ENCODE peak calls at places on chromosome X, in six cellular contexts. X is neuronal stem cell, N is H9, V is IMR-90, Y is mesenchymal stem cell, I is H1. B is an unnamed sample.

GRCh38 chrX:40098264-40099045 is 697 bp upstream of the BCOR start:
- DNase-seq in X (no peak), N (peak; percentile 80), V (no peak), Y (peak; percentile 78), I (no peak), B (peak; percentile 86)

GRCh38 chrX:10744011-10744410 is 123.6 kb upstream of the MID1 start:
- DNase-seq in X (no peak), N (peak; percentile 30), V (no peak), Y (no peak), I (no peak), B (peak; percentile 90)

GRCh38 chrX:20527458-20528099 is 260.9 kb upstream of the RPS6KA3 start:
- DNase-seq in X (no peak), N (no peak), V (peak; percentile 38), Y (peak; percentile 40), I (no peak), B (no peak)

GRCh38 chrX:119237526-119238035 is 1.5 kb downstream of the PGRMC1 start:
- DNase-seq in X (no peak), N (no peak), V (no peak), Y (no peak), I (no peak), B (peak; percentile 49)

GRCh38 chrX:3522016-3522690 is 175.7 kb upstream of the MXRA5 start:
- DNase-seq in X (no peak), N (no peak), V (peak; percentile 82), Y (peak; percentile 20), I (no peak), B (no peak)

GRCh38 chrX:134373736-134374135 is 86.2 kb upstream of the HPRT1 start:
- DNase-seq in X (no peak), N (no peak), V (no peak), Y (peak; percentile 16), I (no peak), B (no peak)

GRCh38 chrX:29652484-29652883 is 562.9 kb upstream of the MAGEB2 start:
- DNase-seq in X (no peak), N (no peak), V (peak; percentile 82), Y (peak; percentile 37), I (no peak), B (peak; percentile 0)

GRCh38 chrX:46203115-46203514 is 342.1 kb downstream of the ZNF674 start:
- DNase-seq in X (no peak), N (no peak), V (no peak), Y (no peak), I (no peak), B (no peak)

GRCh38 chrX:150257348-150258175 is 105.6 kb upstream of the MAMLD1 start:
- DNase-seq in X (no peak), N (no peak), V (no peak), Y (no peak), I (no peak), B (no peak)

GRCh38 chrX:125374169-125374568 is 54.5 kb downstream of the TEX13C start:
- DNase-seq in X (no peak), N (no peak), V (no peak), Y (no peak), I (no peak), B (no peak)

GRCh38 chrX:148500428-148501120 is at the start of gene AFF2:
- DNase-seq in X (peak; percentile 37), N (peak; percentile 26), V (no peak), Y (peak; percentile 30), I (no peak), B (peak; percentile 38)

GRCh38 chrX:20265221-20265725 is 1.4 kb downstream of the RPS6KA3 start:
- DNase-seq in X (no peak), N (peak; percentile 42), V (peak; percentile 89), Y (peak; percentile 80), I (no peak), B (peak; percentile 73)

GRCh38 chrX:1468250-1468772 is 15.6 kb upstream of the ASMTL start:
- DNase-seq in X (no peak), N (peak; percentile 25), V (no peak), Y (no peak), I (no peak), B (no peak)

GRCh38 chrX:118779581-118779980 is 44.0 kb upstream of the ZCCHC12 start:
- DNase-seq in X (no peak), N (no peak), V (no peak), Y (no peak), I (no peak), B (no peak)

GRCh38 chrX:106404512-106404911 is 207.3 kb upstream of the RADX start:
- DNase-seq in X (no peak), N (no peak), V (no peak), Y (no peak), I (no peak), B (peak; percentile 18)

GRCh38 chrX:15269618-15270521 is at the start of gene ASB9:
- DNase-seq in X (no peak), N (peak; percentile 43), V (peak; percentile 34), Y (peak; percentile 62), I (no peak), B (peak; percentile 45)

GRCh38 chrX:45322382-45322781 is 121.7 kb upstream of the DIPK2B start:
- DNase-seq in X (no peak), N (peak; percentile 34), V (peak; percentile 83), Y (peak; percentile 72), I (peak; percentile 17), B (peak; percentile 74)

GRCh38 chrX:135194684-135195083 is 23.5 kb upstream of the CT55 start:
- DNase-seq in X (no peak), N (peak; percentile 79), V (no peak), Y (no peak), I (peak; percentile 2), B (peak; percentile 18)

GRCh38 chrX:124086411-124086810 is 124.9 kb downstream of the STAG2 start:
- DNase-seq in X (no peak), N (no peak), V (no peak), Y (no peak), I (no peak), B (no peak)

GRCh38 chrX:103211012-103211715 is 3.7 kb upstream of the BEX4 start:
- DNase-seq in X (peak; percentile 31), N (peak; percentile 65), V (peak; percentile 34), Y (peak; percentile 61), I (no peak), B (peak; percentile 65)

GRCh38 chrX:13498220-13498619 is 71.2 kb upstream of the EGFL6 start:
- DNase-seq in X (no peak), N (no peak), V (no peak), Y (no peak), I (no peak), B (no peak)

GRCh38 chrX:17750436-17750835 is 13.1 kb downstream of the SCML1 start:
- DNase-seq in X (no peak), N (no peak), V (no peak), Y (no peak), I (no peak), B (no peak)

GRCh38 chrX:136823175-136823574 is 42.4 kb upstream of the ARHGEF6 start:
- DNase-seq in X (no peak), N (no peak), V (peak; percentile 54), Y (no peak), I (no peak), B (no peak)

GRCh38 chrX:20639115-20639514 is 372.4 kb upstream of the RPS6KA3 start:
- DNase-seq in X (no peak), N (peak; percentile 31), V (no peak), Y (no peak), I (no peak), B (peak; percentile 13)

GRCh38 chrX:18149454-18149853 is 71.2 kb downstream of the BEND2 start:
- DNase-seq in X (no peak), N (no peak), V (no peak), Y (no peak), I (no peak), B (peak; percentile 54)

GRCh38 chrX:120299928-120300327 is 11.3 kb downstream of the TMEM255A start:
- DNase-seq in X (no peak), N (peak; percentile 34), V (no peak), Y (no peak), I (no peak), B (peak; percentile 71)

GRCh38 chrX:18895157-18895952 is 88.6 kb downstream of the PHKA2 start:
- DNase-seq in X (no peak), N (peak; percentile 24), V (peak; percentile 37), Y (no peak), I (no peak), B (no peak)

GRCh38 chrX:70672326-70672725 is 227.7 kb downstream of the DLG3 start:
- DNase-seq in X (no peak), N (no peak), V (no peak), Y (no peak), I (no peak), B (no peak)
- H2BK15ac ChIP-seq in X (no peak overlapping the region), N (no peak overlapping the region), V (no peak overlapping the region), Y (no peak overlapping the region), I (no peak overlapping the region), B (no peak overlapping the region)

GRCh38 chrX:86964321-86964720 is 553.3 kb upstream of the KLHL4 start:
- DNase-seq in X (no peak), N (no peak), V (no peak), Y (no peak), I (no peak), B (no peak)
- H2BK15ac ChIP-seq in X (no peak overlapping the region), N (no peak overlapping the region), V (no peak overlapping the region), Y (no peak overlapping the region), I (no peak overlapping the region), B (no peak overlapping the region)

DNA sequence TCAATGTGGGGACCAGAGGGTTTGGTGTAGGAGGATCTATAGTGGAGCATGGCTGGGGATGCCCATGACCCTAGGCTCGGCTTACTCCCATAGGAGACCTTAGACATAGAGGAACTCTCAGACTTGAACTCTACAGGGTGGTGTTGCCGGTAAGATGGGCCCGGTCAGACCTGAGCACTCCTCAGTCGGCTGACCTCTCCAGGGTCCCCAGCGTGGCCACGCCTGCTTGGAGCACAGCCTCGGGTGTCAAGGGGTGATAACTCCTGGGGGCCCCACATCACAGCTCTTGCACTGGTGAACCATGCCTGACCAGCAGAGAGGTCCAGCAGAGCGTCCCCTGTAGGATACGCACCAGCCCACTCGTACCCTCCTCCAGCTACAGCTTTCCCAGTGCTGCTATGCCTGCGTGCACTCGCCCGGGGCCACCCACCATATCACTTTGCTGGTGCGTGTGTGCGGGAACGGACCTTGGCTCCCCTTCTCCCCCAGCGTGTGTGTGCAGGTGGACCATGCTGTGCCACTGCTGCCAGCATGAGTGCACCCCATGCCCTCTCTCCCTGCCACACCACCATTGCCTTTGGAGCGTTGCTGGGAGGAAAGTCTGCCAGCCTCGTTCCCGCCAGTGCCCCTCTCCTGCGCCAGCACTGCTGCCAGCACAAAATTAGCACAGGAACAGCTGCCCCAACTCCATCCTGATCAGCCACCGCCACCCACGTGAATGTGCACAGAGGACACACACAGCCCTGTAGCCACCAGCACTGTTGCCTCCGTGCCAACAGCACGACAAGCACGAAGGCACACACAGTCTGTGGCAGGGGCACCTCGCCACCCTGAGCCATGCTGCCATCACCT is 806.6 kb downstream of the GLUD2 start:
- DNase-seq in X (no peak), N (no peak), V (no peak), Y (no peak), I (no peak), B (no peak)
- H2BK15ac ChIP-seq in X (no peak overlapping the region), N (no peak overlapping the region), V (no peak overlapping the region), Y (no peak overlapping the region), I (no peak overlapping the region), B (no peak overlapping the region)

GRCh38 chrX:110442631-110443030 is 84.0 kb downstream of the RTL9 start:
- DNase-seq in X (no peak), N (peak; percentile 71), V (peak; percentile 11), Y (peak; percentile 22), I (no peak), B (peak; percentile 75)

GRCh38 chrX:110437686-110438085 is 79.0 kb downstream of the RTL9 start:
- DNase-seq in X (no peak), N (no peak), V (no peak), Y (no peak), I (no peak), B (no peak)

GRCh38 chrX:110444996-110445395 is 86.3 kb downstream of the RTL9 start:
- DNase-seq in X (no peak), N (no peak), V (no peak), Y (peak; percentile 13), I (no peak), B (no peak)

GRCh38 chrX:110436497-110436896 is 77.8 kb downstream of the RTL9 start:
- DNase-seq in X (no peak), N (no peak), V (no peak), Y (no peak), I (no peak), B (no peak)

GRCh38 chrX:110440016-110440805 is 81.6 kb downstream of the RTL9 start:
- DNase-seq in X (no peak), N (no peak), V (no peak), Y (no peak), I (no peak), B (no peak)
- H2BK15ac ChIP-seq in X (peak overlapping the region; percentile 64), N (no peak overlapping the region), V (no peak overlapping the region), Y (no peak overlapping the region), I (no peak overlapping the region), B (no peak overlapping the region)